ENCODE peak calls at places on chromosomes 11 and 22, in nine cellular contexts. N is left ventricle myocardium inferior, M is right lobe of liver, I is substantia nigra, W is A549, J is SK-N-SH, A is AG04450, X is astrocyte, P is MM.1S. T is an unnamed sample.

GRCh38 chr11:70183483-70184176 is 19.5 kb upstream of the FADD start:
- DNase-seq in M (peak; percentile 64), X (no peak), A (no peak), W (no peak), I (no peak), J (no peak), N (no peak), P (no peak), T (no peak)

GRCh38 chr11:74641289-74641688 is 48.9 kb downstream of the POLD3 start:
- DNase-seq in M (no peak), X (no peak), W (no peak), P (no peak), I (no peak), J (no peak), N (no peak), A (no peak), T (no peak)

GRCh38 chr22:44486538-44486937 is 11.5 kb downstream of the RTL6 start:
- DNase-seq in A (no peak), X (no peak), I (no peak), M (no peak), W (peak; percentile 32), J (no peak), P (no peak), N (no peak), T (no peak)

GRCh38 chr11:63567044-63567840 is 4.1 kb upstream of the PLAAT2 start:
- DNase-seq in I (no peak), W (peak; percentile 95), J (no peak), X (peak; percentile 93), A (peak; percentile 34), N (no peak), P (peak; percentile 73), M (no peak), T (no peak)

GRCh38 chr11:118631510-118631909 is 24.1 kb downstream of the PHLDB1 start:
- DNase-seq in A (no peak), I (no peak), X (no peak), P (no peak), M (no peak), J (no peak), W (no peak), N (no peak), T (no peak)

GRCh38 chr11:16881074-16881709 is 133.0 kb downstream of the PLEKHA7 start:
- DNase-seq in A (no peak), X (peak; percentile 65), I (no peak), M (peak; percentile 47), P (peak; percentile 66), W (no peak), J (no peak), N (peak; percentile 65), T (no peak)

GRCh38 chr11:126790550-126790981 is 210.0 kb downstream of the KIRREL3 start:
- DNase-seq in X (peak; percentile 98), A (peak; percentile 88), N (no peak), W (peak; percentile 63), P (no peak), J (no peak), I (peak; percentile 58), M (no peak), T (no peak)

GRCh38 chr11:71477637-71478011 is 24.6 kb downstream of the NADSYN1 start:
- DNase-seq in X (no peak), P (no peak), W (no peak), I (no peak), A (no peak), N (no peak), M (no peak), J (no peak), T (peak; percentile 44)

GRCh38 chr22:23070418-23071162 is at the start of gene GNAZ:
- DNase-seq in N (no peak), X (no peak), M (peak; percentile 32), I (no peak), W (peak; percentile 5), J (peak; percentile 84), A (no peak), P (no peak), T (peak; percentile 88)

GRCh38 chr22:49269928-49270327 is 557.7 kb downstream of the BRD1 start:
- DNase-seq in N (no peak), J (no peak), X (no peak), I (no peak), M (no peak), W (no peak), P (no peak), A (no peak), T (peak; percentile 39)

GRCh38 chr22:47918936-47919505 is 1156.6 kb downstream of the TBC1D22A start:
- DNase-seq in M (no peak), N (no peak), J (no peak), A (no peak), P (peak; percentile 17), I (no peak), X (no peak), W (no peak), T (no peak)

GRCh38 chr11:9616858-9617257 is 43.4 kb downstream of the WEE1 start:
- DNase-seq in N (no peak), W (no peak), X (no peak), M (no peak), I (no peak), P (no peak), J (no peak), A (no peak), T (no peak)

GRCh38 chr11:17250561-17251350 is 25.8 kb upstream of the NUCB2 start:
- DNase-seq in M (no peak), N (no peak), J (no peak), X (no peak), W (no peak), P (no peak), A (no peak), I (no peak), T (no peak)

DNA sequence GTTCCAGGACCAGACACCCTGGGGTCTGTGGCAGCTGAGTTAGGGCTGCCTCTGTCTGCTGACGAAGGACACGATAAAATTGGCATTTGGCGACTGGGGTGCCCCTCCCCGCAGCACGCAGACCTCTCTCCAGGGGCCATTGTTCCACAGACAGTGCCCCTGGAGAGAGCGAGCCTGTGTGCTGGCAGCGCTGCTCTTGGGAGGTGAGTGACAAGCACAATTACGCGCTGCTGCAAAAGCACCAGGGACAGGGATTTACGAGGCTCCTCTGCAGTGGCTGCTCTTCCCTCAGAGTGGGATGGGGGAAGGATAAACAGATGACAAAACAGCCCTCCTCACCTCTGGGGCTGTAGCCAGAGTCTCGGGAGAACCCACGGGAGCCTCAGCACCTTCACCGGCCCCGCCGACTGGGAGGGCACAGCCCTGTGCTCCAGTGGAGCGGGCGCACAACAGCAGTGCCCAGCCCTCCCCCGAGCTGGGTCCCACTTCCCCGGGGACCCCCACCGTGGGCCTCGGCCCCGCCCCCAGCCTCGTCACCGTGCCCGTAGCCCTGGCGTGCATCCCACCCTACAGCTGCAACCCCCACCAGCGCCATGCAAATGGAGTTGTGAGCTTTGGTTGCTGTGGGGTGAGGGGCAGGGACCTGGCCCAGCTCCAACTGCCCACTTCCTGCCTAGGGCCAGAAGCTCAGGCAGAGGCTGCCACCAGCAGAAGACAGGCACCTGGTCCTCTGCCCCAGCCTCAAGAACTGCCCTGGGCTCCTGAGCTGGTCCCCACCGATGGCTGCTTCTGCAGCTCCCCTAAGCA is 19.6 kb downstream of the CHID1 start:
- DNase-seq in W (no peak), N (no peak), A (no peak), X (no peak), I (no peak), P (no peak), J (peak; percentile 71), M (no peak), T (no peak)
- H3K27ac ChIP-seq in W (no peak overlapping the region), N (no peak overlapping the region), A (no peak overlapping the region), X (no peak overlapping the region), I (no peak overlapping the region), P (no peak overlapping the region), J (no peak overlapping the region), M (no peak overlapping the region), T (no peak overlapping the region)

GRCh38 chr11:45470151-45471001 is 184.2 kb upstream of the SYT13 start:
- DNase-seq in I (no peak), X (no peak), N (peak; percentile 27), P (no peak), J (no peak), A (no peak), W (no peak), M (no peak), T (peak; percentile 52)
- H3K27ac ChIP-seq in I (no peak overlapping the region), X (no peak overlapping the region), N (no peak overlapping the region), P (no peak overlapping the region), J (no peak overlapping the region), A (no peak overlapping the region), W (no peak overlapping the region), M (no peak overlapping the region), T (peak overlapping the region; percentile 59)

DNA sequence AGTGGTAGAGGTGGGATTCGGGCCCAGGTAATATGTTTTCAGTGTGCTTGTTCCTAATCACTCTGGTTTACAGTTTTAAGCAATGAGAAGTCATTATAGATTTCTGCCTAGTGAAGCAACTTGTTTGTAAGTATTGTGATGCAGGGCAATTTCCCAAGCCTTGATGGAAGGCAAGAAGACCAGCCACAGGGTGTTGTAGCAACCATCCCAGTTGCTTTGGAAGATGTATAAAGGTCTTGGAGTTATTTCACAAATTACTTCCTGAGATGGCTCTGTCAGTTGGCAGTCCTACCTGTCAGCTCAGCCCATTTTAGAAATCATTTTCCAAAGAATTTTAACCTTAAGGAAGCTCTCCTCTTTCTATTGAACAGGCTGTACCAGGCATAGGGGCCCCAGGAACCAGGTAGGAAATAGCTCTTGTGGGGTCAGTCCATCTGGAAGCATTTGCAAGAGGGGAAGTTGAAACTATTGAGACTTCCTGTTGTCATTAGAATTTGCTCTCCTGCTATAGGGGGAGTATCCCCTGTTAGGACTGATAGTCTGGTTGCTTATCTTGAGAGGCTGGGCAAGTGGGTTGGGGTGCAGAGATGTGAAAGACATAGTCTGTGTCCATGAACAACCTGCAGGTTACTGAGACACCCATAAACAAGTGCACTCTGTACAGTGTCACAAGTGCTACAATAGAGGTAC is 47.9 kb downstream of the STIM1 start:
- DNase-seq in P (no peak), A (no peak), J (no peak), N (no peak), M (no peak), W (no peak), X (no peak), I (no peak), T (no peak)
- H3K27ac ChIP-seq in P (no peak overlapping the region), A (no peak overlapping the region), J (no peak overlapping the region), N (no peak overlapping the region), M (no peak overlapping the region), W (peak overlapping the region; percentile 20), X (no peak overlapping the region), I (no peak overlapping the region), T (peak overlapping the region; percentile 76)

GRCh38 chr22:27892064-27892463 is 27.0 kb downstream of the PITPNB start:
- DNase-seq in X (no peak), P (no peak), I (no peak), A (no peak), M (no peak), W (no peak), N (peak; percentile 31), J (no peak), T (no peak)

GRCh38 chr22:27885977-27886842 is 32.8 kb downstream of the PITPNB start:
- DNase-seq in A (peak; percentile 91), N (no peak), M (no peak), W (peak; percentile 10), X (peak; percentile 87), P (peak; percentile 48), J (peak; percentile 52), I (no peak), T (no peak)

GRCh38 chr22:27883656-27884350 is 35.3 kb downstream of the PITPNB start:
- DNase-seq in P (no peak), N (no peak), W (no peak), J (no peak), A (no peak), I (no peak), M (no peak), X (no peak), T (no peak)

GRCh38 chr22:27888310-27888709 is 30.7 kb downstream of the PITPNB start:
- DNase-seq in X (no peak), J (no peak), N (no peak), W (no peak), A (no peak), I (no peak), P (no peak), M (no peak), T (no peak)

GRCh38 chr22:27886843-27887151 is 32.3 kb downstream of the PITPNB start:
- DNase-seq in W (no peak), A (no peak), P (no peak), X (no peak), J (no peak), M (no peak), N (no peak), I (no peak), T (no peak)
- H3K27ac ChIP-seq in W (no peak overlapping the region), A (peak overlapping the region; percentile 63), P (no peak overlapping the region), X (peak overlapping the region; percentile 34), J (peak overlapping the region; percentile 7), M (peak overlapping the region; percentile 48), N (peak overlapping the region; percentile 66), I (no peak overlapping the region), T (peak overlapping the region; percentile 14)